ENCODE peak calls at places on chromosome 4, in ten cellular contexts. D is activated T-cell treated with anti-CD3 and anti-CD28 coated beads for 24 hours; K is mesothelial cell of epicardium; A is GDM1; W is CD8-positive, alpha-beta T cell; S is right lobe of liver; U is neuronal stem cell; P is fibroblast of lung; O is heart right ventricle; R is hippocampal formation. I is an unnamed sample.

GRCh38 chr4:139552506-139552905 is 3.5 kb downstream of the SETD7 start:
- DNase-seq in O (no peak), U (no peak), S (no peak), A (no peak), W (no peak), D (no peak), R (no peak), K (no peak), P (peak), I (no peak)

GRCh38 chr4:54433686-54434085 is 204.6 kb downstream of the PDGFRA start:
- DNase-seq in W (no peak), S (no peak), A (no peak), R (no peak), D (no peak), P (no peak), O (no peak), K (no peak), U (no peak), I (no peak)

GRCh38 chr4:173168396-173169177 is at the start of gene GALNT7:
- DNase-seq in W (peak), A (peak), K (peak), U (peak), O (peak), D (peak), S (peak), P (peak), R (peak), I (peak)

GRCh38 chr4:169272265-169272886 is 1.6 kb upstream of the SH3RF1 start:
- DNase-seq in D (no peak), R (no peak), A (no peak), U (no peak), O (no peak), W (no peak), S (no peak), P (peak), K (no peak), I (no peak)

GRCh38 chr4:15077969-15078368 is 75.7 kb downstream of the CPEB2 start:
- DNase-seq in K (no peak), P (peak), U (no peak), R (no peak), W (no peak), O (no peak), D (no peak), A (no peak), S (no peak), I (no peak)

GRCh38 chr4:110091426-110091825 is 107.0 kb downstream of the ELOVL6 start:
- DNase-seq in K (no peak), S (no peak), O (no peak), R (no peak), D (no peak), A (no peak), U (no peak), P (peak), W (no peak), I (no peak)

GRCh38 chr4:122992111-122992510 is 69.7 kb upstream of the NUDT6 start:
- DNase-seq in U (no peak), W (no peak), O (no peak), R (no peak), P (peak), D (no peak), A (no peak), K (no peak), S (no peak), I (peak)

GRCh38 chr4:47278631-47279030 is 184.9 kb downstream of the COMMD8 start:
- DNase-seq in U (no peak), K (no peak), O (no peak), S (no peak), P (no peak), R (no peak), D (no peak), W (no peak), A (no peak), I (peak)

GRCh38 chr4:76197971-76198410 is 15.6 kb downstream of the SCARB2 start:
- DNase-seq in D (no peak), K (peak), W (no peak), R (peak), O (no peak), U (no peak), S (no peak), P (peak), A (peak), I (peak)

GRCh38 chr4:121712783-121713182 is 16.0 kb upstream of the ANXA5 start:
- DNase-seq in W (no peak), K (no peak), A (no peak), R (no peak), S (no peak), D (no peak), U (no peak), P (no peak), O (no peak), I (no peak)